ENCODE peak calls at places on chromosome X, in four cellular contexts. C is nucleus accumbens; N is germinal center; Y is activated T-helper 9 cell treated with anti-CD3 and anti-CD28 coated beads, Interleukin-2, amount 50 U/mL, for 16 hours. L is an unnamed sample.

GRCh38 chrX:109710181-109710580 is 22.9 kb downstream of the ACSL4 start:
- DNase-seq in C (no peak), N (no peak), Y (no peak), L (no peak)

GRCh38 chrX:40570346-40571093 is 10.2 kb upstream of the ATP6AP2 start:
- DNase-seq in C (no peak), N (peak), Y (no peak), L (no peak)

GRCh38 chrX:132365490-132365889 is 123.3 kb downstream of the MBNL3 start:
- DNase-seq in C (no peak), N (no peak), Y (no peak), L (no peak)

GRCh38 chrX:27039332-27039731 is 423.8 kb downstream of the PPP4R3C start:
- DNase-seq in C (no peak), N (no peak), Y (no peak), L (no peak)

GRCh38 chrX:12042615-12043014 is 95.7 kb upstream of the FRMPD4 start:
- DNase-seq in C (no peak), N (no peak), Y (no peak), L (no peak)

GRCh38 chrX:110004210-110004609 is 1.3 kb downstream of the TMEM164 start:
- DNase-seq in C (no peak), N (no peak), Y (no peak), L (no peak)

GRCh38 chrX:10172867-10173266 is 16.1 kb downstream of the CLCN4 start:
- DNase-seq in C (no peak), N (no peak), Y (no peak), L (no peak)

GRCh38 chrX:68867458-68868166 is 38.8 kb downstream of the EFNB1 start:
- DNase-seq in C (no peak), N (no peak), Y (no peak), L (peak)

GRCh38 chrX:40167240-40168182 is 69.8 kb upstream of the BCOR start:
- DNase-seq in C (no peak), N (no peak), Y (no peak), L (no peak)

GRCh38 chrX:10620121-10620699 is at the start of gene MID1:
- DNase-seq in C (peak), N (peak), Y (no peak), L (peak)

GRCh38 chrX:47176101-47176740 is 17.4 kb upstream of the UBA1 start:
- DNase-seq in C (no peak), N (no peak), Y (no peak), L (no peak)

GRCh38 chrX:106802388-106803275 is at the start of gene TBC1D8B:
- DNase-seq in C (peak), N (peak), Y (no peak), L (peak)

GRCh38 chrX:1451251-1451675 is 1.4 kb downstream of the ASMTL start:
- DNase-seq in C (no peak), N (no peak), Y (no peak), L (no peak)

GRCh38 chrX:117996918-117997480 is 119.6 kb downstream of the KLHL13 start:
- DNase-seq in C (no peak), N (no peak), Y (no peak), L (no peak)

GRCh38 chrX:140815868-140816267 is 106.3 kb downstream of the LINC00632 start:
- DNase-seq in C (no peak), N (no peak), Y (no peak), L (peak)

GRCh38 chrX:15605233-15605632 is 4.5 kb upstream of the ACE2 start:
- DNase-seq in C (no peak), N (no peak), Y (no peak), L (no peak)

GRCh38 chrX:57083143-57083542 is 38.2 kb downstream of the SPIN2B start:
- DNase-seq in C (no peak), N (no peak), Y (no peak), L (no peak)

GRCh38 chrX:55132416-55132815 is 43.6 kb downstream of the PAGE2 start:
- DNase-seq in C (no peak), N (no peak), Y (no peak), L (no peak)

GRCh38 chrX:3393168-3393567 is 46.7 kb upstream of the MXRA5 start:
- DNase-seq in C (no peak), N (no peak), Y (no peak), L (no peak)

GRCh38 chrX:22325091-22325490 is 52.4 kb downstream of the CBLL2 start:
- DNase-seq in C (no peak), N (no peak), Y (no peak), L (no peak)

GRCh38 chrX:29826651-29827206 is 388.6 kb upstream of the MAGEB2 start:
- DNase-seq in C (no peak), N (no peak), Y (no peak), L (no peak)

GRCh38 chrX:121036951-121037350 is 10.5 kb upstream of the GLUD2 start:
- DNase-seq in C (no peak), N (no peak), Y (no peak), L (no peak)

GRCh38 chrX:74537011-74537390 is 77.4 kb downstream of the RLIM start:
- DNase-seq in C (no peak), N (no peak), Y (no peak), L (peak)

L was measured in testis.